ENCODE peak calls at places on chromosomes 3 and 15, in eight cellular contexts. V, T, B, O, Y, F, G and Q are unnamed samples.

GRCh38 chr3:107429330-107430181 is 52.3 kb downstream of the CCDC54 start:
- DNase-seq in V (peak), T (peak), B (peak), O (no peak), Y (no peak), F (peak), G (peak), Q (peak)

GRCh38 chr3:190370369-190370768 is 17.6 kb upstream of the CLDN16 start:
- DNase-seq in V (no peak), T (no peak), B (no peak), O (no peak), Y (no peak), F (no peak), G (no peak), Q (no peak)

GRCh38 chr3:70264122-70264780 is 48.2 kb downstream of the MDFIC2 start:
- DNase-seq in V (no peak), T (peak), B (peak), O (no peak), Y (no peak), F (no peak), G (no peak), Q (no peak)

GRCh38 chr3:190338717-190339116 is 16.5 kb upstream of the CLDN1 start:
- DNase-seq in V (no peak), T (peak), B (no peak), O (no peak), Y (no peak), F (no peak), G (no peak), Q (no peak)

GRCh38 chr3:170149016-170149415 is 32.5 kb downstream of the PHC3 start:
- DNase-seq in V (no peak), T (no peak), B (no peak), O (no peak), Y (no peak), F (no peak), G (no peak), Q (no peak)

GRCh38 chr3:140292684-140293083 is 357.7 kb downstream of the CLSTN2 start:
- DNase-seq in V (no peak), T (peak), B (no peak), O (no peak), Y (no peak), F (no peak), G (no peak), Q (no peak)

GRCh38 chr3:18422972-18423371 is 2.2 kb downstream of the SATB1 start:
- DNase-seq in V (no peak), T (no peak), B (no peak), O (no peak), Y (no peak), F (no peak), G (no peak), Q (no peak)

GRCh38 chr3:150118219-150118618 is 147.5 kb upstream of the PFN2 start:
- DNase-seq in V (no peak), T (no peak), B (no peak), O (no peak), Y (no peak), F (no peak), G (no peak), Q (no peak)

GRCh38 chr3:45084820-45085816 is 59.0 kb downstream of the CLEC3B start:
- DNase-seq in V (no peak), T (no peak), B (peak), O (no peak), Y (no peak), F (no peak), G (no peak), Q (no peak)

GRCh38 chr3:58333206-58334012 is 717 bp downstream of the PXK start:
- DNase-seq in V (peak), T (peak), B (peak), O (no peak), Y (no peak), F (peak), G (no peak), Q (no peak)

GRCh38 chr3:7847521-7847920 is 654.1 kb upstream of the LMCD1 start:
- DNase-seq in V (no peak), T (no peak), B (no peak), O (no peak), Y (no peak), F (no peak), G (no peak), Q (no peak)

GRCh38 chr3:102471491-102471890 is 36.7 kb downstream of the ZPLD1 start:
- DNase-seq in V (no peak), T (no peak), B (no peak), O (no peak), Y (no peak), F (no peak), G (no peak), Q (no peak)

GRCh38 chr3:158679547-158680000 is 7.1 kb upstream of the LXN start:
- DNase-seq in V (no peak), T (no peak), B (no peak), O (no peak), Y (no peak), F (no peak), G (no peak), Q (no peak)

GRCh38 chr3:74532446-74532845 is 82.0 kb downstream of the CNTN3 start:
- DNase-seq in V (no peak), T (no peak), B (no peak), O (no peak), Y (no peak), F (no peak), G (no peak), Q (no peak)

GRCh38 chr3:30680789-30681188 is 74.4 kb downstream of the TGFBR2 start:
- DNase-seq in V (no peak), T (no peak), B (no peak), O (no peak), Y (no peak), F (peak), G (no peak), Q (no peak)

GRCh38 chr15:73996939-73997338 is 2.4 kb downstream of the PML start:
- DNase-seq in V (no peak), T (peak), B (no peak), O (no peak), Y (no peak), F (no peak), G (no peak), Q (no peak)

GRCh38 chr15:40244961-40245523 is 6.2 kb downstream of the PAK6 start:
- DNase-seq in V (no peak), T (no peak), B (no peak), O (no peak), Y (no peak), F (no peak), G (no peak), Q (no peak)

GRCh38 chr3:194931366-194931765 is 245.7 kb downstream of the FAM43A start:
- DNase-seq in V (no peak), T (no peak), B (no peak), O (no peak), Y (no peak), F (no peak), G (no peak), Q (no peak)

GRCh38 chr3:155070932-155071387 is 9.2 kb upstream of the MME start:
- DNase-seq in V (no peak), T (peak), B (peak), O (no peak), Y (no peak), F (no peak), G (no peak), Q (no peak)

GRCh38 chr3:112017081-112017480 is 17.5 kb upstream of the TMPRSS7 start:
- DNase-seq in V (no peak), T (no peak), B (no peak), O (no peak), Y (no peak), F (no peak), G (no peak), Q (no peak)